ENCODE peak calls at places on chromosomes 16 and 17, in four cellular contexts. V, I, Q and S are unnamed samples.

GRCh38 chr17:77772461-77772897 is 186.0 kb upstream of the TNRC6C start:
- DNase-seq in Q (peak), V (peak), I (peak), S (peak)

GRCh38 chr17:40846515-40847155 is 20.4 kb downstream of the KRT12 start:
- DNase-seq in I (no peak), Q (peak), V (no peak), S (no peak)

GRCh38 chr17:17538417-17539391 is 42.5 kb upstream of the RASD1 start:
- DNase-seq in Q (no peak), I (peak), V (peak), S (peak)

GRCh38 chr16:1915732-1916653 is 2.2 kb downstream of the HS3ST6 start:
- DNase-seq in I (no peak), V (no peak), Q (no peak), S (no peak)

GRCh38 chr17:64750478-64750877 is 88.4 kb upstream of the SMURF2 start:
- DNase-seq in Q (no peak), V (no peak), I (no peak), S (no peak)

GRCh38 chr17:65227637-65228036 is 90.5 kb downstream of the RGS9 start:
- DNase-seq in I (no peak), V (no peak), Q (no peak), S (no peak)

GRCh38 chr17:19650826-19651225 is 2.3 kb downstream of the ALDH3A2 start:
- DNase-seq in I (no peak), Q (no peak), V (peak), S (no peak)

GRCh38 chr17:73300392-73300791 is 11.4 kb downstream of the CDC42EP4 start:
- DNase-seq in I (no peak), V (peak), Q (no peak), S (peak)

GRCh38 chr16:51545951-51546350 is 394.9 kb upstream of the SALL1 start:
- DNase-seq in I (no peak), V (no peak), Q (no peak), S (no peak)

GRCh38 chr17:79777166-79777843 is 643 bp upstream of the CBX2 start:
- DNase-seq in Q (no peak), I (peak), V (peak), S (peak)

GRCh38 chr17:17978481-17979424 is 6.1 kb downstream of the DRC3 start:
- DNase-seq in Q (no peak), I (no peak), V (no peak), S (no peak)

GRCh38 chr17:50062323-50063243 is 6.7 kb downstream of the ITGA3 start:
- DNase-seq in I (no peak), V (peak), Q (no peak), S (no peak)

GRCh38 chr17:34703533-34703932 is 124.2 kb downstream of the TMEM132E start:
- DNase-seq in Q (peak), V (peak), I (peak), S (peak)

GRCh38 chr17:29590261-29590978 is 972 bp upstream of the GIT1 start:
- DNase-seq in V (peak), I (no peak), Q (no peak), S (no peak)

DNA sequence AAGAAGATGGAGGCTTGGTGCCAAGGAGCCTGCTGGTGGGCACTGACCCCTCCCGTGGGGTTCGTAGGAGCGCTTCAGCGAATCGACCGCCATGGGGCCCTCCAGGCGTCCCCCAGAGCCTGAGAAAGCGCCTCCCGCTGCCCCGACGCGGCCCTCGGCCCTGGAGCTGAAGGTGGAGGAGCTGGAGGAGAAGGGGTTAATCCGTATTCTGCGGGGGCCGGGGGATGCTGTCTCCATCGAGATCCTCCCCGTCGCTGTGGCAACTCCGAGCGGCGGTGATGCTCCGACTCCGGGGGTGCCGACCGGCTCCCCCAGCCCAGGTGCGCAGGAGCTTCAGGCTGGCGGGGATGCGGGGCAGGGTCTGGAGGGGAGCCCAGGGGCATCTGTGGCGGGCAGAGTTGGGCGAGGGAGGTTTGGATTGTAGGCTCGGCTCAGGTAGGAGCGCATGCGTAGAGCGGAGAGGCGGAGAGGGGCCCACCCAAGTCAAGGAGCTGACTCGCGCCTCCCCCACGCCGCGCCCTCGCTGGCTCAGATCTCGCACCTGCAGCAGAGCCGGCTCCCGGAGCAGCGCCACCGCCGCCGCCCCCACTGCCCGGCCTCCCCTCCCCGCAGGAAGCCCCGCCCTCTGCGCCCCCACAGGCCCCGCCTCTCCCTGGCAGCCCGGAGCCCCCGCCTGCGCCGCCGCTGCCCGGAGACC is 19.8 kb downstream of the FMNL1 start:
- DNase-seq in Q (no peak), V (no peak), I (no peak), S (no peak)
- TF ChIP-seq EZH2 in Q (no peak), V (peak), I (peak), S (no peak)

GRCh38 chr17:42039794-42040763 is 10.3 kb downstream of the C17orf113 start:
- DNase-seq in I (no peak), Q (no peak), V (no peak), S (no peak)
- TF ChIP-seq EZH2 in I (no peak), Q (no peak), V (no peak), S (no peak)

GRCh38 chr17:1179635-1180433 is at the start of gene ABR:
- DNase-seq in Q (no peak), I (peak), V (peak), S (no peak)

GRCh38 chr17:1180434-1180742 is 607 bp upstream of the ABR start:
- DNase-seq in I (no peak), Q (no peak), V (no peak), S (no peak)

GRCh38 chr17:1180958-1181768 is 1.4 kb upstream of the ABR start:
- DNase-seq in Q (no peak), V (no peak), I (no peak), S (no peak)

GRCh38 chr17:1177099-1177996 is 2.4 kb downstream of the ABR start:
- DNase-seq in I (no peak), Q (no peak), V (peak), S (no peak)

DNA sequence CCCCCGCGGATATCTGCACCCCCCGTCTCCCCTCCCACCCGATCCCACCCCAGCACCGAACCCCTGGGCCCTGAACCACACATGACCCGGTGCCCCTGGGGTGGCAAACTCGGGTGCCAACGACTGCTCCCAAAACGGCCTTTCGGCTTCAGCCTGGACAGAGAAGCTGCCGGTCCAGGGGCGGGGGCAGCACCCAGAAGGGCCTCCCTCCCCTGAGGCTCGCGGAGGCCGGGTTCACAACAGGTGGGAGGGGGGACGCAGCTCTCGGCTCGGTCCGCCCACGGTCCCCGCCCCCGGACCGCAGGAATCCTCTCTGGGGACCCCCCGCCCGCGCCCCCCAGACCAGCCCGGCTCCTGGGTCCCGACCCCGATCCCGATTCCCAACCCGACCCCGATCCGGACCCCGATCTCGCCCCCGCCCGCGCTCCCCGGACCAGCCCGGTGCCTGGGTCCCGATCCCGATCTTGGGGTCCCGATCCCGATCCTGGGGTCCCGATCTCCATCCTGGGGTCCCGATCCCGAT is 608 bp downstream of the ABR start:
- DNase-seq in I (no peak), Q (no peak), V (no peak), S (no peak)
- TF ChIP-seq EZH2 in I (no peak), Q (no peak), V (no peak), S (no peak)

GRCh38 chr17:74858672-74859438 is 830 bp downstream of the GRIN2C start:
- DNase-seq in Q (no peak), V (no peak), I (no peak), S (no peak)
- TF ChIP-seq EZH2 in Q (no peak), V (peak), I (peak), S (peak)

GRCh38 chr16:54462151-54462651 is 175.6 kb upstream of the IRX3 start:
- DNase-seq in V (no peak), Q (no peak), I (no peak), S (no peak)
- TF ChIP-seq EZH2 in V (no peak), Q (no peak), I (no peak), S (no peak)

GRCh38 chr16:71627631-71628236 is 1.8 kb downstream of the MARVELD3 start:
- DNase-seq in Q (no peak), V (no peak), I (no peak), S (no peak)

GRCh38 chr16:71628810-71629209 is 2.8 kb downstream of the MARVELD3 start:
- DNase-seq in I (peak), V (peak), Q (no peak), S (no peak)

GRCh38 chr16:71625113-71625850 is 702 bp upstream of the MARVELD3 start:
- DNase-seq in V (no peak), I (no peak), Q (no peak), S (no peak)

GRCh38 chr16:71626858-71627213 is 852 bp downstream of the MARVELD3 start:
- DNase-seq in I (no peak), V (no peak), Q (no peak), S (no peak)

GRCh38 chr16:71626018-71626857 is at the start of gene MARVELD3:
- DNase-seq in V (no peak), Q (peak), I (no peak), S (peak)
- TF ChIP-seq EZH2 in V (peak), Q (no peak), I (peak), S (no peak)

GRCh38 chr17:7651097-7651958 is 602 bp downstream of the ATP1B2 start:
- DNase-seq in V (no peak), I (no peak), Q (no peak), S (no peak)

GRCh38 chr17:7650509-7651096 is at the start of gene ATP1B2:
- DNase-seq in Q (peak), V (peak), I (peak), S (peak)

GRCh38 chr17:7654832-7655540 is 4.3 kb downstream of the ATP1B2 start:
- DNase-seq in Q (no peak), I (no peak), V (no peak), S (no peak)

GRCh38 chr17:7652659-7653343 is 2.1 kb downstream of the ATP1B2 start:
- DNase-seq in I (no peak), V (no peak), Q (no peak), S (no peak)

GRCh38 chr17:7651959-7652658 is 1.4 kb downstream of the ATP1B2 start:
- DNase-seq in I (no peak), V (no peak), Q (no peak), S (no peak)
- TF ChIP-seq EZH2 in I (no peak), V (peak), Q (no peak), S (no peak)